ENCODE peak calls at places on chromosome 9, in nine cellular contexts. P, F, N, W, B, M, L, I and K are unnamed samples. For H3K9me3, the result is how much of the 10 kb centered on the place peaks cover.

GRCh38 chr9:121593066-121593465 is 58.4 kb upstream of the DAB2IP start:
- DNase-seq in M (no peak), N (no peak), B (no peak), L (no peak), I (no peak), P (no peak), F (no peak), W (no peak), K (no peak)

GRCh38 chr9:82865524-82865923 is 197.4 kb downstream of the RASEF start:
- DNase-seq in I (no peak), W (no peak), B (no peak), N (no peak), L (no peak), F (no peak), P (no peak), M (no peak), K (no peak)

GRCh38 chr9:96150324-96151023 is 151.5 kb downstream of the HSD17B3 start:
- DNase-seq in W (no peak), B (no peak), L (no peak), M (no peak), N (no peak), P (no peak), I (no peak), F (no peak), K (no peak)

GRCh38 chr9:31445357-31445756 is 939.1 kb upstream of the ACO1 start:
- DNase-seq in I (no peak), N (no peak), M (no peak), P (no peak), B (no peak), F (no peak), L (no peak), W (no peak), K (no peak)

GRCh38 chr9:98321269-98321668 is 65.8 kb upstream of the TBC1D2 start:
- DNase-seq in W (no peak), N (no peak), B (no peak), P (no peak), I (no peak), L (no peak), F (no peak), M (no peak), K (no peak)

GRCh38 chr9:136865768-136866103 is 372 bp downstream of the EDF1 start:
- DNase-seq in M (peak), I (no peak), L (peak), P (no peak), N (no peak), B (no peak), W (no peak), F (no peak), K (peak)

GRCh38 chr9:98484218-98484617 is 224.5 kb downstream of the GABBR2 start:
- DNase-seq in B (peak), F (no peak), L (no peak), P (no peak), I (no peak), W (no peak), N (no peak), M (no peak), K (no peak)

GRCh38 chr9:99184427-99185327 is 37.1 kb downstream of the ALG2 start:
- DNase-seq in B (peak), N (peak), I (peak), L (peak), W (peak), F (peak), M (peak), P (peak), K (peak)

GRCh38 chr9:72807765-72808445 is 144.9 kb downstream of the ALDH1A1 start:
- DNase-seq in M (no peak), B (no peak), F (no peak), I (no peak), L (no peak), P (peak), N (no peak), W (no peak), K (peak)

GRCh38 chr9:127611796-127612790 is at the start of gene STXBP1:
- DNase-seq in L (peak), B (peak), I (peak), W (peak), P (peak), M (peak), N (peak), F (peak), K (peak)

GRCh38 chr9:131530930-131531832 is at the start of gene UCK1:
- DNase-seq in N (peak), W (peak), F (peak), M (peak), L (peak), B (peak), P (peak), I (peak), K (peak)

GRCh38 chr9:93187047-93187446 is 3.1 kb downstream of the WNK2 start:
- DNase-seq in L (no peak), P (no peak), M (no peak), B (no peak), N (peak), I (peak), F (no peak), W (no peak), K (no peak)

GRCh38 chr9:89850153-89850552 is 245.3 kb downstream of the GADD45G start:
- DNase-seq in N (no peak), B (no peak), P (no peak), L (peak), F (no peak), M (no peak), W (peak), I (no peak), K (no peak)

GRCh38 chr9:97666907-97667686 is 30.0 kb downstream of the XPA start:
- DNase-seq in B (no peak), I (no peak), P (no peak), N (no peak), L (no peak), W (no peak), F (no peak), M (no peak), K (no peak)

GRCh38 chr9:83706703-83707517 is 848 bp downstream of the UBQLN1 start:
- DNase-seq in L (peak), I (peak), P (no peak), W (peak), B (peak), F (peak), N (peak), M (peak), K (peak)

GRCh38 chr9:96253059-96253696 is 48.8 kb downstream of the HSD17B3 start:
- DNase-seq in M (no peak), I (no peak), L (no peak), W (no peak), P (no peak), N (no peak), B (no peak), F (no peak), K (peak)

GRCh38 chr9:121440265-121440664 is 59.4 kb downstream of the GGTA1 start:
- DNase-seq in F (no peak), M (no peak), N (no peak), I (no peak), B (peak), P (peak), L (no peak), W (no peak), K (peak)

GRCh38 chr9:5839572-5839902 is 6.6 kb upstream of the ERMP1 start:
- DNase-seq in B (no peak), I (no peak), F (no peak), W (no peak), P (no peak), M (no peak), L (no peak), N (no peak), K (peak)

GRCh38 chr9:72410214-72410613 is 45.2 kb upstream of the ZFAND5 start:
- DNase-seq in F (no peak), N (no peak), L (no peak), B (no peak), I (no peak), W (no peak), M (no peak), P (no peak), K (no peak)

GRCh38 chr9:12818431-12819000 is 43.7 kb downstream of the LURAP1L start:
- DNase-seq in M (no peak), I (no peak), P (no peak), L (no peak), N (no peak), F (no peak), B (no peak), W (no peak), K (no peak)

GRCh38 chr9:95215368-95215898 is 102.1 kb downstream of the FANCC start:
- DNase-seq in I (no peak), F (no peak), B (no peak), N (no peak), L (no peak), P (no peak), M (no peak), W (no peak), K (no peak)

GRCh38 chr9:28158451-28158850 is 585.2 kb upstream of the C9orf72 start:
- DNase-seq in M (no peak), W (no peak), F (no peak), L (no peak), B (peak), I (no peak), N (no peak), P (no peak), K (no peak)

GRCh38 chr9:94650924-94651323 is 11.6 kb upstream of the FBP1 start:
- DNase-seq in N (no peak), M (no peak), F (no peak), I (no peak), B (no peak), L (no peak), P (no peak), W (no peak), K (no peak)

GRCh38 chr9:5231212-5231611 is at the start of gene INSL4:
- DNase-seq in M (no peak), B (no peak), L (no peak), I (no peak), W (no peak), P (no peak), N (no peak), F (no peak), K (no peak)

GRCh38 chr9:4114569-4115505 is 185.0 kb downstream of the GLIS3 start:
- DNase-seq in W (no peak), N (no peak), P (no peak), M (no peak), F (no peak), L (no peak), I (no peak), B (no peak), K (no peak)

GRCh38 chr9:20092560-20092959 is 303.7 kb upstream of the SLC24A2 start:
- DNase-seq in W (no peak), P (no peak), B (no peak), F (no peak), I (no peak), M (no peak), N (no peak), L (no peak), K (no peak)

GRCh38 chr9:20621553-20622329 is 558 bp downstream of the MLLT3 start:
- DNase-seq in P (no peak), N (peak), F (peak), I (peak), M (peak), W (peak), B (peak), L (peak), K (peak)

GRCh38 chr9:137449931-137450537 is 8.9 kb upstream of the ENTPD8 start:
- DNase-seq in F (no peak), M (peak), B (no peak), P (no peak), L (no peak), I (no peak), W (peak), N (peak), K (no peak)

GRCh38 chr9:127397722-127398647 is 1.0 kb downstream of the SLC2A8 start:
- DNase-seq in N (peak), P (no peak), W (peak), I (peak), L (peak), B (peak), M (peak), F (peak), K (peak)

GRCh38 chr9:105290401-105290800 is 46.0 kb downstream of the SLC44A1 start:
- DNase-seq in P (no peak), L (no peak), N (no peak), W (no peak), B (no peak), I (peak), F (no peak), M (no peak), K (no peak)

GRCh38 chr9:92245005-92245797 is 48.3 kb downstream of the IARS1 start:
- DNase-seq in L (no peak), N (no peak), F (no peak), B (no peak), P (no peak), M (no peak), W (no peak), I (peak), K (no peak)

GRCh38 chr9:25205285-25205684 is 473.0 kb downstream of the TUSC1 start:
- DNase-seq in F (no peak), B (peak), N (no peak), M (no peak), P (no peak), L (no peak), I (no peak), W (no peak), K (no peak)

GRCh38 chr9:25207402-25207801 is 470.8 kb downstream of the TUSC1 start:
- DNase-seq in B (peak), M (no peak), P (no peak), N (no peak), W (no peak), F (no peak), L (no peak), I (no peak), K (no peak)

DNA sequence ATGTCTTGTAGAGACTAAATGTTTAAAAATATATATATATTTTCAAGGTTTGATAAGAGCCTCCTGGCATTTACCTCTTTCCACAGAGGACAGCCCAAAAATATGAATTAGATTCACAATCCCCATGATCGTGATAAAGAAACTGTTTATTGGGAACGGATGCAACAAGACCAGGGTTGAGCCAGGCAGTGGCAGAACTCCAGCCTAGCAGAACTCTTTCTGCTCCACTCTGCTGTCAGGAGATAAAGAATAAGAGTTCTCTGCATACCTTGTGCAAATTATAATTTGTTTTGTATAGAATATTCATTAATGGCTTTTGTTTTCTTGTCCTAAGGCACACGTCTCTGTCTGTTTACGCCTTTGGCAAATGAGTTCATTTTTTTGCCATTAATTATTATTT is 472.2 kb downstream of the TUSC1 start:
- DNase-seq in F (no peak), N (no peak), P (no peak), L (no peak), W (no peak), B (no peak), I (no peak), M (no peak), K (no peak)
- H3K9me3 ChIP-seq in F (under half), N (under half), P (under half), L (under half), W (under half), B (under half), I (under half), M (under half), K (under half)

DNA sequence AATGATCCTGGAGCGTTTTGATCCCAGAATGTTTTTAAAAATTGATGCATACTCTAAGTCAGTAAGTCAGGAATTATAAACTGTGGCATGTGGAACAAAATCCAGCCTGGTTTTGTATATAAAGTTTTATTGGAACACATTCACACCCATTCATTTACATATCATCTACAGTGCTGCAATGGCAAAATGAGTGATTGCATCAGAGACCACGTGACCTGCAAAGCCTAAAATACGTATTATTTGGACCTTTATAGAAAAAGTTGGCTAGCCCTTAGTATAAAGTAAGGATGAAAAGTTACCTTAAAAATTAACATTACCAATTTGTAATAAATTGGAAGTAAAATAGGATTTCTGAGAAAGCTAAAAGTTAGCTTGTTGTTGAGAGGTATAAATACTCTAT is 95.0 kb downstream of the PCSK5 start:
- DNase-seq in L (no peak), F (no peak), W (no peak), B (no peak), M (no peak), I (no peak), N (no peak), P (no peak), K (no peak)
- H3K27ac ChIP-seq in L (no peak), F (no peak), W (no peak), B (no peak), M (no peak), I (no peak), N (no peak), P (no peak), K (no peak)

GRCh38 chr9:8183618-8184017 is 384.0 kb upstream of the DMAC1 start:
- DNase-seq in N (no peak), B (no peak), L (no peak), P (no peak), M (no peak), I (no peak), F (no peak), W (no peak), K (no peak)

GRCh38 chr9:8186553-8186952 is 387.0 kb upstream of the DMAC1 start:
- DNase-seq in P (no peak), B (no peak), M (no peak), I (no peak), F (no peak), W (no peak), N (no peak), L (no peak), K (peak)

GRCh38 chr9:8188720-8189407 is 389.3 kb upstream of the DMAC1 start:
- DNase-seq in N (no peak), B (no peak), L (no peak), F (no peak), W (no peak), P (no peak), M (no peak), I (no peak), K (no peak)
- H3K9me3 ChIP-seq in N (under half), B (under half), L (under half), F (under half), W (under half), P (under half), M (under half), I (under half), K (under half)

GRCh38 chr9:128625391-128626145 is 31.1 kb downstream of the DYNC2I2 start:
- DNase-seq in L (no peak), I (peak), B (no peak), M (peak), F (no peak), W (no peak), N (no peak), P (no peak), K (no peak)
- H3K27ac ChIP-seq in L (no peak), I (peak), B (peak), M (no peak), F (no peak), W (peak), N (no peak), P (no peak), K (no peak)